ENCODE peak calls at places on chromosomes 2 and 18, in six cellular contexts. E is AG04449; P is EL; W is dorsolateral prefrontal cortex; O is ELR; Q is stimulated activated CD4-positive, alpha-beta T cell treated with anti-CD3 and anti-CD28 coated beads, Interleukin-2, amount 100 ng/mL, for 48 hours. N is an unnamed sample.

GRCh38 chr2:222817628-222818027 is 43.2 kb upstream of the ACSL3 start:
- DNase-seq in O (no peak), W (no peak), E (no peak), P (no peak), Q (no peak), N (no peak)

GRCh38 chr2:217980591-217980990 is 22.2 kb downstream of the TNS1 start:
- DNase-seq in E (no peak), P (no peak), Q (no peak), O (no peak), W (peak; percentile 27), N (no peak)

GRCh38 chr2:14451312-14451711 is 181.2 kb upstream of the LRATD1 start:
- DNase-seq in O (peak; percentile 22), E (no peak), Q (no peak), P (no peak), W (no peak), N (no peak)

GRCh38 chr2:209376686-209377085 is 47.2 kb upstream of the MAP2 start:
- DNase-seq in P (no peak), Q (no peak), O (no peak), W (no peak), E (no peak), N (no peak)

GRCh38 chr2:224723606-224724217 is 7.5 kb upstream of the CCDC195 start:
- DNase-seq in E (no peak), Q (no peak), P (peak; percentile 73), O (peak; percentile 38), W (no peak), N (no peak)

GRCh38 chr18:61322265-61322873 is 10.9 kb upstream of the CDH20 start:
- DNase-seq in W (peak; percentile 59), E (no peak), Q (peak; percentile 44), P (peak; percentile 63), O (peak; percentile 64), N (peak; percentile 37)

GRCh38 chr2:135742307-135742838 is 718 bp downstream of the UBXN4 start:
- DNase-seq in O (peak; percentile 72), E (no peak), P (peak; percentile 55), W (peak; percentile 33), Q (peak; percentile 29), N (peak; percentile 80)

GRCh38 chr2:144421606-144422510 is 98.1 kb downstream of the ZEB2 start:
- DNase-seq in E (no peak), O (no peak), W (no peak), Q (no peak), P (no peak), N (no peak)

GRCh38 chr2:3692375-3692774 is 11.0 kb upstream of the DCDC2C start:
- DNase-seq in E (no peak), O (peak; percentile 21), P (no peak), Q (no peak), W (no peak), N (peak; percentile 9)

GRCh38 chr18:50194623-50195532 is at the start of gene MYO5B:
- DNase-seq in Q (peak; percentile 60), W (no peak), E (no peak), P (no peak), O (no peak), N (no peak)

GRCh38 chr2:86065512-86065911 is 40.2 kb downstream of the POLR1A start:
- DNase-seq in O (no peak), P (peak; percentile 44), E (peak; percentile 42), Q (no peak), W (no peak), N (no peak)

GRCh38 chr2:215828528-215829184 is 184.7 kb downstream of the MREG start:
- DNase-seq in Q (peak; percentile 27), W (no peak), O (peak; percentile 79), P (peak; percentile 67), E (no peak), N (peak; percentile 53)

GRCh38 chr18:11750581-11751304 is 61.7 kb downstream of the GNAL start:
- DNase-seq in Q (no peak), E (no peak), O (no peak), W (no peak), P (no peak), N (no peak)

GRCh38 chr18:27094621-27095020 is 90.5 kb downstream of the CHST9 start:
- DNase-seq in Q (no peak), W (no peak), E (no peak), P (no peak), O (no peak), N (no peak)

GRCh38 chr2:36486546-36487044 is 111.4 kb downstream of the FEZ2 start:
- DNase-seq in O (peak; percentile 85), E (peak; percentile 79), W (no peak), Q (no peak), P (peak; percentile 92), N (peak; percentile 72)

GRCh38 chr2:63035169-63035568 is 15.5 kb upstream of the OTX1 start:
- DNase-seq in Q (no peak), P (no peak), O (peak; percentile 33), E (no peak), W (no peak), N (no peak)

GRCh38 chr2:17529771-17530170 is 10.7 kb upstream of the VSNL1 start:
- DNase-seq in E (no peak), P (no peak), Q (no peak), O (no peak), W (no peak), N (no peak)

GRCh38 chr2:223007531-223007930 is 44.5 kb upstream of the KCNE4 start:
- DNase-seq in P (peak; percentile 37), Q (no peak), E (peak; percentile 66), O (peak; percentile 32), W (no peak), N (peak; percentile 81)

GRCh38 chr18:68034293-68034692 is 517.8 kb upstream of the DSEL start:
- DNase-seq in Q (no peak), E (no peak), O (no peak), P (peak; percentile 23), W (no peak), N (no peak)

GRCh38 chr2:27095745-27096651 is 9.4 kb downstream of the KHK start:
- DNase-seq in P (peak; percentile 51), E (no peak), W (peak; percentile 66), O (peak; percentile 65), Q (peak; percentile 45), N (peak; percentile 59)

GRCh38 chr2:28583899-28584553 is 88.2 kb downstream of the PLB1 start:
- DNase-seq in Q (peak; percentile 66), W (peak; percentile 88), P (peak; percentile 97), E (peak; percentile 55), O (peak; percentile 98), N (peak; percentile 98)

N was measured in mesenchymal stem cell.